ENCODE peak calls at places on chromosomes 13 and 19, in seven cellular contexts. H is effector memory CD4-positive, alpha-beta T cell; M is breast epithelium; N is thoracic aorta; B is prostate gland; X is neural progenitor cell; P is left ventricle myocardium inferior. D is an unnamed sample. For H3K27me3, the result is how much of the 10 kb centered on the place peaks cover.

GRCh38 chr13:99642841-99643240 is 141.6 kb downstream of the TM9SF2 start:
- DNase-seq in M (no peak), N (no peak), B (no peak), X (no peak), H (no peak), P (no peak), D (no peak)

GRCh38 chr13:102452831-102453230 is 51.0 kb upstream of the FGF14 start:
- DNase-seq in P (no peak), B (no peak), H (no peak), N (no peak), X (no peak), M (no peak), D (no peak)

GRCh38 chr13:49400755-49401659 is 42.9 kb downstream of the CAB39L start:
- DNase-seq in H (no peak), M (no peak), N (no peak), P (no peak), B (peak), X (peak), D (peak)

GRCh38 chr13:26921918-26922317 is 161.3 kb upstream of the GPR12 start:
- DNase-seq in M (no peak), B (no peak), X (no peak), H (no peak), N (no peak), P (no peak), D (no peak)

GRCh38 chr19:571127-571974 is 1.0 kb upstream of the BSG start:
- DNase-seq in H (peak), N (no peak), X (peak), B (peak), M (peak), P (no peak), D (peak)

GRCh38 chr13:44313674-44314073 is 60.0 kb upstream of the SERP2 start:
- DNase-seq in P (no peak), M (no peak), H (no peak), B (no peak), N (no peak), X (no peak), D (no peak)

GRCh38 chr19:29714371-29714952 is 599 bp downstream of the C19orf12 start:
- DNase-seq in H (peak), X (no peak), N (no peak), B (no peak), M (no peak), P (no peak), D (no peak)

GRCh38 chr13:20514866-20515265 is 10.8 kb downstream of the CRYL1 start:
- DNase-seq in P (no peak), B (no peak), H (no peak), M (no peak), N (no peak), X (no peak), D (no peak)

GRCh38 chr19:12985049-12985776 is 10.1 kb upstream of the NFIX start:
- DNase-seq in H (no peak), B (no peak), N (no peak), P (peak), M (no peak), X (peak), D (peak)
- H3K27me3 ChIP-seq in H (under half), B (under half), N (under half), P (under half), M (under half), X (half or more), D (under half)

GRCh38 chr19:16288544-16288943 is 36.1 kb upstream of the KLF2 start:
- DNase-seq in N (no peak), X (no peak), M (no peak), H (no peak), P (no peak), B (no peak), D (no peak)
- H3K27me3 ChIP-seq in N (under half), X (under half), M (under half), H (under half), P (under half), B (under half), D (under half)

GRCh38 chr19:45955905-45956608 is 17.6 kb downstream of the NOVA2 start:
- DNase-seq in N (no peak), P (peak), B (no peak), H (no peak), X (no peak), M (no peak), D (no peak)

GRCh38 chr19:45958320-45958719 is 15.3 kb downstream of the NOVA2 start:
- DNase-seq in H (no peak), P (no peak), B (no peak), X (no peak), N (no peak), M (no peak), D (no peak)

GRCh38 chr19:45959517-45960025 is 14.1 kb downstream of the NOVA2 start:
- DNase-seq in B (no peak), H (no peak), N (no peak), X (no peak), M (no peak), P (no peak), D (no peak)

GRCh38 chr19:45960595-45961235 is 12.9 kb downstream of the NOVA2 start:
- DNase-seq in X (peak), P (no peak), M (no peak), N (no peak), B (no peak), H (no peak), D (no peak)

DNA sequence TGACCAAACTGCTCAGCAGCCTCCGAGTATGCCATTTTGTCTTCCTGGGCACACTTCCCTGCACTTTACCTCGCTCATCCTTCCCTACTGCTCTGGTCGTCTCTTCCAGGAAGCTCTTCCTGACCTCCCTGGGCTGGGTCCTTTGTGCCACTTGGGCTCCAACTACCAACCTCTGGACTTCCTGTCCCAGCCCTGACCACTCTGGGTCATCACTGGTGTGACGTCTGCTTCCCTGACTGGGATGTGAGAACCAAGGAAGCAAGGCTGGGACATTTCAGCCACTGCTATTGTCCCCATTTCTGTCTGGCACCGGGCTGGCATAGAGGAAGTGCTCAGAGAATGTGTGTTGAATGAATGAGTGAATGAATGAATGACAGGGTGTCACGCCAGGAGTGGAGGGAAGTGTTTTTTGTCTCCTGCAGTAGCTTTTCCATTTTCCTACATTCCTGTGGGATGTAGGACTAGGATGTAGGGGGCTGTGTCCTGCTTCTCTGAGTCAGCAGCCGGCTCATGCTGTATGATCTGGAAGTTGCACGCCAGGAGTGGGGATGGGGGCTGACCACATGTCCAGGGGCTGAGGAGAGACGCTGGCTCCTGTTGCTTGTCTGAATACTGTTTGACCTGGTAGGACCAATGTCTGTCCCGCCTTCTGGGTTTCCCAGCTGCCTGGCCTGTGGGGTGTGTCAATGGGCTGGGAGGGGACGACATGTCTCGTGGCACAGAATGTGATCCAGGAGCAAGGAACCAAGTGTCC is 14.7 kb downstream of the NOVA2 start:
- DNase-seq in N (no peak), P (no peak), H (no peak), X (no peak), B (no peak), M (no peak), D (no peak)
- H3K27me3 ChIP-seq in N (under half), P (half or more), H (under half), X (under half), B (under half), M (under half), D (under half)

GRCh38 chr19:35846038-35846668 is 6.2 kb downstream of the NPHS1 start:
- DNase-seq in X (peak), B (no peak), M (no peak), P (no peak), H (no peak), N (no peak), D (peak)

GRCh38 chr19:35847911-35848310 is 4.4 kb downstream of the NPHS1 start:
- DNase-seq in N (no peak), P (no peak), B (no peak), M (no peak), H (no peak), X (no peak), D (no peak)

GRCh38 chr19:35843676-35844481 is 8.4 kb downstream of the NPHS1 start:
- DNase-seq in X (peak), P (no peak), B (no peak), H (no peak), N (no peak), M (no peak), D (peak)

GRCh38 chr19:35844482-35845214 is 7.7 kb downstream of the NPHS1 start:
- DNase-seq in H (no peak), P (no peak), B (no peak), M (no peak), X (no peak), N (no peak), D (no peak)

GRCh38 chr19:35845215-35846037 is 6.9 kb downstream of the NPHS1 start:
- DNase-seq in P (no peak), X (peak), B (no peak), N (no peak), M (no peak), H (no peak), D (peak)
- H3K27me3 ChIP-seq in P (half or more), X (half or more), B (under half), N (under half), M (under half), H (under half), D (under half)

GRCh38 chr13:109859898-109860297 is 73.5 kb upstream of the IRS2 start:
- DNase-seq in X (no peak), B (no peak), H (no peak), P (no peak), M (no peak), N (no peak), D (no peak)
- H3K27me3 ChIP-seq in X (under half), B (under half), H (under half), P (under half), M (under half), N (under half), D (under half)

DNA sequence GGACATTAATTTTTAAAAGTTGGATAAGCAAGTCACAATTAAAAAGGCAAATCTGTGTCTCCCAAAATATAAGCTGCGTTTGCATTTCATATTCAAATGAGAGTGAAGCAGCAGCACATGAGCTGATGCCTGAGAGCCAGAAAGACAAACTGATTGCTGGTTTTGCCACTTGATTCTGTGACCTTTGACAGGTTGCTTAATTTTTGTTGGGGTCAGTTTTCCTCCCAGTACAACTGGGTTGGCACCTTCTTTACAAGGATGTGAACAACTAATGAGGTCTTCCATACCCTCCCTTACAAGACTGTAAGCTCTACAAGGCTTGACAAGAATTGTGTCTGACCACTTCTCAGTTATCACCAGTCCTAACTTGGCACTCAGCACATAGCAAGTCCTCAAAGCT is 8.1 kb upstream of the KLF12 start:
- DNase-seq in N (no peak), M (no peak), B (no peak), H (no peak), P (no peak), X (no peak), D (no peak)
- H3K27me3 ChIP-seq in N (under half), M (under half), B (under half), H (under half), P (under half), X (under half), D (under half)

DNA sequence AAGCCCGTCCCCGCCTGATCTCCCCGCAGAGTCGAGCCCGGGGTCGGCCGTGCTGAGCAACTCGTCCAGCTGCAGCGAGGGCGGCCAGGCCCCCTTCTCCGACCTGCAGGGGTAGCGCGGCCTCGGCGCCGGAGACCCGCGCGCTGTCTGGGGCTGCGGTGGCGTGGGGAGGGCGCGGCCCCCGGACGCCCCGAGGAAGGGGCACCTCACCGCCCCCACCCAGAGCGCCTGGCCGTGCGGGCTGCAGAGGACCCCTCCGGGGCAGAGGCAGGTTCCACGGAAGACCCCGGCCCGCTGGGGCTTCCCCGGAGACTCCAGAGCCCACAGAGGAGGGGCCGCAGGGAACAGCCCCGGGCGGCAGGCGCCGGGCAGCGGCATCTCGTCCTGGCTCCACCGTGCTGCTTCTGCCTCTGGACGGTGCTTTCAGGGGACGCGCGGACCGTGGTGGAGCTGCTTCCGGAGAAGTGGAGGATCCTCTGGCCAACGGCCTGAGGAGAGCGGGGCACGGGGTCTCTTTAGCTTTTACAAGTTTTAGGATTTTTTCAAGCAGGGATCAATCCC is 8.8 kb upstream of the F7 start:
- DNase-seq in X (no peak), P (no peak), H (no peak), N (no peak), M (no peak), B (no peak), D (no peak)
- H3K27me3 ChIP-seq in X (under half), P (under half), H (under half), N (under half), M (under half), B (under half), D (under half)

GRCh38 chr13:41459754-41460111 is 2.4 kb downstream of the RGCC start:
- DNase-seq in H (no peak), N (no peak), M (no peak), P (no peak), B (no peak), X (no peak), D (no peak)
- H3K27me3 ChIP-seq in H (under half), N (under half), M (under half), P (half or more), B (under half), X (half or more), D (under half)